ENCODE peak calls at places on chromosome 16, in nine cellular contexts. One of them, this sample, is unnamed.

GRCh38 chr16:29024280-29024679 is 39.4 kb downstream of the LAT start:
- DNase-seq in NCI-H226: no peak
- DNase-seq in activated CD8-positive, alpha-beta memory T cell treated with anti-CD3 and anti-CD28 coated beads for 4 hours: no peak
- DNase-seq in activated CD4-positive, alpha-beta memory T cell treated with anti-CD3 and anti-CD28 coated beads for 36 hours: no peak
- DNase-seq in stimulated activated CD8-positive, alpha-beta memory T cell treated with anti-CD3 and anti-CD28 coated beads, Interleukin-7, amount 100 ng/mL, for 4 hours: no peak
- DNase-seq in kidney tubule cell: no peak
- DNase-seq in stomach: no peak
- DNase-seq in EH: no peak
- DNase-seq in brain microvascular endothelial cell: no peak
- DNase-seq in this sample: no peak

GRCh38 chr16:46717692-46718091 is 28.2 kb downstream of the ORC6 start:
- DNase-seq in NCI-H226: no peak
- DNase-seq in activated CD8-positive, alpha-beta memory T cell treated with anti-CD3 and anti-CD28 coated beads for 4 hours: no peak
- DNase-seq in activated CD4-positive, alpha-beta memory T cell treated with anti-CD3 and anti-CD28 coated beads for 36 hours: no peak
- DNase-seq in stimulated activated CD8-positive, alpha-beta memory T cell treated with anti-CD3 and anti-CD28 coated beads, Interleukin-7, amount 100 ng/mL, for 4 hours: no peak
- DNase-seq in kidney tubule cell: no peak
- DNase-seq in stomach: no peak
- DNase-seq in EH: no peak
- DNase-seq in brain microvascular endothelial cell: no peak
- DNase-seq in this sample: no peak

GRCh38 chr16:68446941-68447675 is 1.2 kb downstream of the SMPD3 start:
- DNase-seq in NCI-H226: no peak
- DNase-seq in activated CD8-positive, alpha-beta memory T cell treated with anti-CD3 and anti-CD28 coated beads for 4 hours: no peak
- DNase-seq in activated CD4-positive, alpha-beta memory T cell treated with anti-CD3 and anti-CD28 coated beads for 36 hours: no peak
- DNase-seq in stimulated activated CD8-positive, alpha-beta memory T cell treated with anti-CD3 and anti-CD28 coated beads, Interleukin-7, amount 100 ng/mL, for 4 hours: no peak
- DNase-seq in kidney tubule cell: no peak
- DNase-seq in stomach: no peak
- DNase-seq in EH: no peak
- DNase-seq in brain microvascular endothelial cell: no peak
- DNase-seq in this sample: no peak

GRCh38 chr16:85840801-85841200 is 41.3 kb downstream of the COX4I1 start:
- DNase-seq in NCI-H226: no peak
- DNase-seq in activated CD8-positive, alpha-beta memory T cell treated with anti-CD3 and anti-CD28 coated beads for 4 hours: no peak
- DNase-seq in activated CD4-positive, alpha-beta memory T cell treated with anti-CD3 and anti-CD28 coated beads for 36 hours: no peak
- DNase-seq in stimulated activated CD8-positive, alpha-beta memory T cell treated with anti-CD3 and anti-CD28 coated beads, Interleukin-7, amount 100 ng/mL, for 4 hours: no peak
- DNase-seq in kidney tubule cell: no peak
- DNase-seq in stomach: no peak
- DNase-seq in EH: no peak
- DNase-seq in brain microvascular endothelial cell: no peak
- DNase-seq in this sample: no peak

GRCh38 chr16:68289621-68290329 is 21.0 kb downstream of the SLC7A6OS start:
- DNase-seq in NCI-H226: no peak
- DNase-seq in activated CD8-positive, alpha-beta memory T cell treated with anti-CD3 and anti-CD28 coated beads for 4 hours: no peak
- DNase-seq in activated CD4-positive, alpha-beta memory T cell treated with anti-CD3 and anti-CD28 coated beads for 36 hours: peak; percentile 84
- DNase-seq in stimulated activated CD8-positive, alpha-beta memory T cell treated with anti-CD3 and anti-CD28 coated beads, Interleukin-7, amount 100 ng/mL, for 4 hours: peak; percentile 48
- DNase-seq in kidney tubule cell: no peak
- DNase-seq in stomach: no peak
- DNase-seq in EH: peak; percentile 77
- DNase-seq in brain microvascular endothelial cell: no peak
- DNase-seq in this sample: peak; percentile 82

GRCh38 chr16:84929421-84930297 is 81.7 kb downstream of the ZDHHC7 start:
- DNase-seq in NCI-H226: no peak
- DNase-seq in activated CD8-positive, alpha-beta memory T cell treated with anti-CD3 and anti-CD28 coated beads for 4 hours: no peak
- DNase-seq in activated CD4-positive, alpha-beta memory T cell treated with anti-CD3 and anti-CD28 coated beads for 36 hours: peak; percentile 13
- DNase-seq in stimulated activated CD8-positive, alpha-beta memory T cell treated with anti-CD3 and anti-CD28 coated beads, Interleukin-7, amount 100 ng/mL, for 4 hours: no peak
- DNase-seq in kidney tubule cell: no peak
- DNase-seq in stomach: no peak
- DNase-seq in EH: no peak
- DNase-seq in brain microvascular endothelial cell: no peak
- DNase-seq in this sample: no peak

GRCh38 chr16:85087899-85088569 is 24.2 kb downstream of the CIBAR2 start:
- DNase-seq in NCI-H226: no peak
- DNase-seq in activated CD8-positive, alpha-beta memory T cell treated with anti-CD3 and anti-CD28 coated beads for 4 hours: no peak
- DNase-seq in activated CD4-positive, alpha-beta memory T cell treated with anti-CD3 and anti-CD28 coated beads for 36 hours: no peak
- DNase-seq in stimulated activated CD8-positive, alpha-beta memory T cell treated with anti-CD3 and anti-CD28 coated beads, Interleukin-7, amount 100 ng/mL, for 4 hours: no peak
- DNase-seq in kidney tubule cell: no peak
- DNase-seq in stomach: no peak
- DNase-seq in EH: no peak
- DNase-seq in brain microvascular endothelial cell: no peak
- DNase-seq in this sample: no peak

GRCh38 chr16:29114476-29115012 is 129.7 kb downstream of the LAT start:
- DNase-seq in NCI-H226: no peak
- DNase-seq in activated CD8-positive, alpha-beta memory T cell treated with anti-CD3 and anti-CD28 coated beads for 4 hours: no peak
- DNase-seq in activated CD4-positive, alpha-beta memory T cell treated with anti-CD3 and anti-CD28 coated beads for 36 hours: no peak
- DNase-seq in stimulated activated CD8-positive, alpha-beta memory T cell treated with anti-CD3 and anti-CD28 coated beads, Interleukin-7, amount 100 ng/mL, for 4 hours: no peak
- DNase-seq in kidney tubule cell: peak; percentile 29
- DNase-seq in stomach: no peak
- DNase-seq in EH: no peak
- DNase-seq in brain microvascular endothelial cell: no peak
- DNase-seq in this sample: no peak

GRCh38 chr16:11060856-11061255 is 116.5 kb downstream of the CLEC16A start:
- DNase-seq in NCI-H226: no peak
- DNase-seq in activated CD8-positive, alpha-beta memory T cell treated with anti-CD3 and anti-CD28 coated beads for 4 hours: no peak
- DNase-seq in activated CD4-positive, alpha-beta memory T cell treated with anti-CD3 and anti-CD28 coated beads for 36 hours: no peak
- DNase-seq in stimulated activated CD8-positive, alpha-beta memory T cell treated with anti-CD3 and anti-CD28 coated beads, Interleukin-7, amount 100 ng/mL, for 4 hours: no peak
- DNase-seq in kidney tubule cell: no peak
- DNase-seq in stomach: no peak
- DNase-seq in EH: no peak
- DNase-seq in brain microvascular endothelial cell: no peak
- DNase-seq in this sample: no peak

GRCh38 chr16:50301626-50302471 is 35.5 kb downstream of the ADCY7 start:
- DNase-seq in NCI-H226: peak; percentile 76
- DNase-seq in activated CD8-positive, alpha-beta memory T cell treated with anti-CD3 and anti-CD28 coated beads for 4 hours: no peak
- DNase-seq in activated CD4-positive, alpha-beta memory T cell treated with anti-CD3 and anti-CD28 coated beads for 36 hours: no peak
- DNase-seq in stimulated activated CD8-positive, alpha-beta memory T cell treated with anti-CD3 and anti-CD28 coated beads, Interleukin-7, amount 100 ng/mL, for 4 hours: no peak
- DNase-seq in kidney tubule cell: peak; percentile 63
- DNase-seq in stomach: no peak
- DNase-seq in EH: peak; percentile 81
- DNase-seq in brain microvascular endothelial cell: peak; percentile 79
- DNase-seq in this sample: peak; percentile 25

GRCh38 chr16:58026139-58026704 is 668 bp downstream of the MMP15 start:
- DNase-seq in NCI-H226: no peak
- DNase-seq in activated CD8-positive, alpha-beta memory T cell treated with anti-CD3 and anti-CD28 coated beads for 4 hours: no peak
- DNase-seq in activated CD4-positive, alpha-beta memory T cell treated with anti-CD3 and anti-CD28 coated beads for 36 hours: peak; percentile 17
- DNase-seq in stimulated activated CD8-positive, alpha-beta memory T cell treated with anti-CD3 and anti-CD28 coated beads, Interleukin-7, amount 100 ng/mL, for 4 hours: no peak
- DNase-seq in kidney tubule cell: peak; percentile 53
- DNase-seq in stomach: peak; percentile 66
- DNase-seq in EH: peak; percentile 55
- DNase-seq in brain microvascular endothelial cell: peak; percentile 9
- DNase-seq in this sample: peak; percentile 62

GRCh38 chr16:19831678-19832077 is 53.0 kb downstream of the GPRC5B start:
- DNase-seq in NCI-H226: peak; percentile 40
- DNase-seq in activated CD8-positive, alpha-beta memory T cell treated with anti-CD3 and anti-CD28 coated beads for 4 hours: no peak
- DNase-seq in activated CD4-positive, alpha-beta memory T cell treated with anti-CD3 and anti-CD28 coated beads for 36 hours: no peak
- DNase-seq in stimulated activated CD8-positive, alpha-beta memory T cell treated with anti-CD3 and anti-CD28 coated beads, Interleukin-7, amount 100 ng/mL, for 4 hours: no peak
- DNase-seq in kidney tubule cell: peak; percentile 64
- DNase-seq in stomach: no peak
- DNase-seq in EH: peak; percentile 80
- DNase-seq in brain microvascular endothelial cell: peak; percentile 89
- DNase-seq in this sample: no peak

GRCh38 chr16:47413041-47413440 is 47.8 kb downstream of the ITFG1 start:
- DNase-seq in NCI-H226: no peak
- DNase-seq in activated CD8-positive, alpha-beta memory T cell treated with anti-CD3 and anti-CD28 coated beads for 4 hours: no peak
- DNase-seq in activated CD4-positive, alpha-beta memory T cell treated with anti-CD3 and anti-CD28 coated beads for 36 hours: no peak
- DNase-seq in stimulated activated CD8-positive, alpha-beta memory T cell treated with anti-CD3 and anti-CD28 coated beads, Interleukin-7, amount 100 ng/mL, for 4 hours: no peak
- DNase-seq in kidney tubule cell: no peak
- DNase-seq in stomach: no peak
- DNase-seq in EH: peak; percentile 19
- DNase-seq in brain microvascular endothelial cell: no peak
- DNase-seq in this sample: no peak

GRCh38 chr16:12016166-12016947 is 39.8 kb downstream of the SNX29 start:
- DNase-seq in NCI-H226: peak; percentile 25
- DNase-seq in activated CD8-positive, alpha-beta memory T cell treated with anti-CD3 and anti-CD28 coated beads for 4 hours: no peak
- DNase-seq in activated CD4-positive, alpha-beta memory T cell treated with anti-CD3 and anti-CD28 coated beads for 36 hours: no peak
- DNase-seq in stimulated activated CD8-positive, alpha-beta memory T cell treated with anti-CD3 and anti-CD28 coated beads, Interleukin-7, amount 100 ng/mL, for 4 hours: no peak
- DNase-seq in kidney tubule cell: peak; percentile 28
- DNase-seq in stomach: peak; percentile 43
- DNase-seq in EH: peak; percentile 27
- DNase-seq in brain microvascular endothelial cell: no peak
- DNase-seq in this sample: no peak